ENCODE peak calls at places on chromosomes 6 and 20, in seven cellular contexts. K, U, I, F, O, C and S are unnamed samples.

GRCh38 chr20:57999465-58000111 is 228.9 kb downstream of the ANKRD60 start:
- DNase-seq in K (peak), U (no peak), I (no peak), F (no peak), O (no peak), C (no peak), S (no peak)

GRCh38 chr6:159089909-159090308 is 45.1 kb upstream of the TAGAP start:
- DNase-seq in K (no peak), U (no peak), I (no peak), F (no peak), O (no peak), C (no peak), S (no peak)

GRCh38 chr6:45445749-45446454 is 68.2 kb upstream of the SUPT3H start:
- DNase-seq in K (peak), U (peak), I (no peak), F (peak), O (peak), C (peak), S (no peak)

GRCh38 chr20:44074252-44075151 is 112.5 kb downstream of the JPH2 start:
- DNase-seq in K (no peak), U (peak), I (no peak), F (peak), O (peak), C (peak), S (no peak)

GRCh38 chr6:131914967-131915751 is 36.0 kb downstream of the CCN2 start:
- DNase-seq in K (peak), U (peak), I (peak), F (peak), O (peak), C (peak), S (peak)

GRCh38 chr6:132130530-132131298 is 179.5 kb upstream of the CCN2 start:
- DNase-seq in K (no peak), U (no peak), I (no peak), F (no peak), O (no peak), C (peak), S (no peak)

GRCh38 chr20:15440249-15440820 is 1102.9 kb upstream of the FLRT3 start:
- DNase-seq in K (no peak), U (no peak), I (no peak), F (no peak), O (no peak), C (no peak), S (no peak)

GRCh38 chr20:59000326-59000725 is 6.7 kb downstream of the CTSZ start:
- DNase-seq in K (no peak), U (no peak), I (no peak), F (no peak), O (no peak), C (no peak), S (no peak)

GRCh38 chr6:123803862-123804681 is at the start of gene NKAIN2:
- DNase-seq in K (peak), U (no peak), I (no peak), F (no peak), O (peak), C (no peak), S (no peak)

GRCh38 chr20:50930139-50931047 is 844 bp downstream of the ADNP start:
- DNase-seq in K (peak), U (peak), I (no peak), F (no peak), O (no peak), C (no peak), S (peak)

GRCh38 chr20:37295595-37295994 is 6.1 kb downstream of the MANBAL start:
- DNase-seq in K (peak), U (peak), I (no peak), F (no peak), O (peak), C (no peak), S (no peak)

GRCh38 chr6:117404548-117404947 is 21.2 kb downstream of the ROS1 start:
- DNase-seq in K (no peak), U (peak), I (no peak), F (peak), O (no peak), C (no peak), S (no peak)

GRCh38 chr6:93418448-93419303 is 683 bp downstream of the EPHA7 start:
- DNase-seq in K (peak), U (no peak), I (no peak), F (no peak), O (peak), C (no peak), S (no peak)